ENCODE peak calls at places on chromosomes 13 and 19, in four cellular contexts. One of them, this sample, is unnamed.

GRCh38 chr13:105638446-105638845 is 897.0 kb downstream of the EFNB2 start:
- DNase-seq in stimulated activated naive CD4-positive, alpha-beta T cell treated with Interleukin-2 at 50 U/mL for 16 hours: no peak
- DNase-seq in non-pigmented ciliary epithelial cell: peak; percentile 14
- DNase-seq in stimulated activated CD4-positive, alpha-beta T cell treated with anti-CD3 and anti-CD28 coated beads, Interleukin-4, amount 100 ng/mL, for 24 hours: no peak
- DNase-seq in this sample: no peak

GRCh38 chr19:34217952-34218817 is 36.2 kb upstream of the GARRE1 start:
- DNase-seq in stimulated activated naive CD4-positive, alpha-beta T cell treated with Interleukin-2 at 50 U/mL for 16 hours: peak; percentile 47
- DNase-seq in non-pigmented ciliary epithelial cell: peak; percentile 96
- DNase-seq in stimulated activated CD4-positive, alpha-beta T cell treated with anti-CD3 and anti-CD28 coated beads, Interleukin-4, amount 100 ng/mL, for 24 hours: peak; percentile 67
- DNase-seq in this sample: peak; percentile 99

GRCh38 chr19:47363758-47364529 is 14.8 kb downstream of the DHX34 start:
- DNase-seq in stimulated activated naive CD4-positive, alpha-beta T cell treated with Interleukin-2 at 50 U/mL for 16 hours: no peak
- DNase-seq in non-pigmented ciliary epithelial cell: no peak
- DNase-seq in stimulated activated CD4-positive, alpha-beta T cell treated with anti-CD3 and anti-CD28 coated beads, Interleukin-4, amount 100 ng/mL, for 24 hours: no peak
- DNase-seq in this sample: peak; percentile 53

GRCh38 chr19:2449019-2449418 is 7.7 kb downstream of the LMNB2 start:
- DNase-seq in stimulated activated naive CD4-positive, alpha-beta T cell treated with Interleukin-2 at 50 U/mL for 16 hours: no peak
- DNase-seq in stimulated activated CD4-positive, alpha-beta T cell treated with anti-CD3 and anti-CD28 coated beads, Interleukin-4, amount 100 ng/mL, for 24 hours: no peak
- DNase-seq in non-pigmented ciliary epithelial cell: no peak
- DNase-seq in this sample: no peak

GRCh38 chr19:16417660-16418596 is 53.8 kb downstream of the EPS15L1 start:
- DNase-seq in stimulated activated CD4-positive, alpha-beta T cell treated with anti-CD3 and anti-CD28 coated beads, Interleukin-4, amount 100 ng/mL, for 24 hours: peak; percentile 66
- DNase-seq in stimulated activated naive CD4-positive, alpha-beta T cell treated with Interleukin-2 at 50 U/mL for 16 hours: peak; percentile 39
- DNase-seq in non-pigmented ciliary epithelial cell: no peak
- DNase-seq in this sample: peak; percentile 48

GRCh38 chr13:50713849-50714248 is 129.6 kb downstream of the DLEU7 start:
- DNase-seq in non-pigmented ciliary epithelial cell: peak; percentile 95
- DNase-seq in stimulated activated naive CD4-positive, alpha-beta T cell treated with Interleukin-2 at 50 U/mL for 16 hours: no peak
- DNase-seq in stimulated activated CD4-positive, alpha-beta T cell treated with anti-CD3 and anti-CD28 coated beads, Interleukin-4, amount 100 ng/mL, for 24 hours: no peak
- DNase-seq in this sample: peak; percentile 86

GRCh38 chr13:84686973-84687372 is 804.7 kb upstream of the SLITRK1 start:
- DNase-seq in stimulated activated naive CD4-positive, alpha-beta T cell treated with Interleukin-2 at 50 U/mL for 16 hours: no peak
- DNase-seq in stimulated activated CD4-positive, alpha-beta T cell treated with anti-CD3 and anti-CD28 coated beads, Interleukin-4, amount 100 ng/mL, for 24 hours: no peak
- DNase-seq in non-pigmented ciliary epithelial cell: no peak
- DNase-seq in this sample: no peak

GRCh38 chr13:21341637-21342422 is 117.3 kb downstream of the ZDHHC20 start:
- DNase-seq in stimulated activated CD4-positive, alpha-beta T cell treated with anti-CD3 and anti-CD28 coated beads, Interleukin-4, amount 100 ng/mL, for 24 hours: no peak
- DNase-seq in non-pigmented ciliary epithelial cell: no peak
- DNase-seq in stimulated activated naive CD4-positive, alpha-beta T cell treated with Interleukin-2 at 50 U/mL for 16 hours: no peak
- DNase-seq in this sample: no peak

GRCh38 chr13:81760316-81760715 is 1419.4 kb upstream of the SPRY2 start:
- DNase-seq in stimulated activated CD4-positive, alpha-beta T cell treated with anti-CD3 and anti-CD28 coated beads, Interleukin-4, amount 100 ng/mL, for 24 hours: no peak
- DNase-seq in non-pigmented ciliary epithelial cell: no peak
- DNase-seq in stimulated activated naive CD4-positive, alpha-beta T cell treated with Interleukin-2 at 50 U/mL for 16 hours: no peak
- DNase-seq in this sample: no peak

GRCh38 chr13:25231537-25231936 is 55.8 kb downstream of the MTMR6 start:
- DNase-seq in non-pigmented ciliary epithelial cell: no peak
- DNase-seq in stimulated activated naive CD4-positive, alpha-beta T cell treated with Interleukin-2 at 50 U/mL for 16 hours: no peak
- DNase-seq in stimulated activated CD4-positive, alpha-beta T cell treated with anti-CD3 and anti-CD28 coated beads, Interleukin-4, amount 100 ng/mL, for 24 hours: no peak
- DNase-seq in this sample: no peak

GRCh38 chr13:62473190-62473943 is 1057.7 kb upstream of the PCDH20 start:
- DNase-seq in non-pigmented ciliary epithelial cell: no peak
- DNase-seq in stimulated activated CD4-positive, alpha-beta T cell treated with anti-CD3 and anti-CD28 coated beads, Interleukin-4, amount 100 ng/mL, for 24 hours: no peak
- DNase-seq in stimulated activated naive CD4-positive, alpha-beta T cell treated with Interleukin-2 at 50 U/mL for 16 hours: no peak
- DNase-seq in this sample: no peak

GRCh38 chr13:65268009-65268408 is 1962.1 kb downstream of the PCDH9 start:
- DNase-seq in stimulated activated CD4-positive, alpha-beta T cell treated with anti-CD3 and anti-CD28 coated beads, Interleukin-4, amount 100 ng/mL, for 24 hours: no peak
- DNase-seq in stimulated activated naive CD4-positive, alpha-beta T cell treated with Interleukin-2 at 50 U/mL for 16 hours: no peak
- DNase-seq in non-pigmented ciliary epithelial cell: no peak
- DNase-seq in this sample: no peak

GRCh38 chr13:85603735-85604134 is 195.5 kb downstream of the SLITRK6 start:
- DNase-seq in stimulated activated naive CD4-positive, alpha-beta T cell treated with Interleukin-2 at 50 U/mL for 16 hours: no peak
- DNase-seq in stimulated activated CD4-positive, alpha-beta T cell treated with anti-CD3 and anti-CD28 coated beads, Interleukin-4, amount 100 ng/mL, for 24 hours: no peak
- DNase-seq in non-pigmented ciliary epithelial cell: no peak
- DNase-seq in this sample: no peak

GRCh38 chr13:78657699-78658629 is 991 bp downstream of the OBI1 start:
- DNase-seq in stimulated activated naive CD4-positive, alpha-beta T cell treated with Interleukin-2 at 50 U/mL for 16 hours: no peak
- DNase-seq in stimulated activated CD4-positive, alpha-beta T cell treated with anti-CD3 and anti-CD28 coated beads, Interleukin-4, amount 100 ng/mL, for 24 hours: no peak
- DNase-seq in non-pigmented ciliary epithelial cell: no peak
- DNase-seq in this sample: peak; percentile 29

GRCh38 chr19:55353803-55354697 is 469 bp downstream of the COX6B2 start:
- DNase-seq in stimulated activated CD4-positive, alpha-beta T cell treated with anti-CD3 and anti-CD28 coated beads, Interleukin-4, amount 100 ng/mL, for 24 hours: peak; percentile 70
- DNase-seq in non-pigmented ciliary epithelial cell: no peak
- DNase-seq in stimulated activated naive CD4-positive, alpha-beta T cell treated with Interleukin-2 at 50 U/mL for 16 hours: peak; percentile 58
- DNase-seq in this sample: peak; percentile 47

GRCh38 chr13:43484432-43485225 is 302.1 kb downstream of the ENOX1 start:
- DNase-seq in stimulated activated naive CD4-positive, alpha-beta T cell treated with Interleukin-2 at 50 U/mL for 16 hours: no peak
- DNase-seq in stimulated activated CD4-positive, alpha-beta T cell treated with anti-CD3 and anti-CD28 coated beads, Interleukin-4, amount 100 ng/mL, for 24 hours: no peak
- DNase-seq in non-pigmented ciliary epithelial cell: no peak
- DNase-seq in this sample: no peak

GRCh38 chr19:32498641-32499200 is 82.3 kb upstream of the PDCD5 start:
- DNase-seq in stimulated activated naive CD4-positive, alpha-beta T cell treated with Interleukin-2 at 50 U/mL for 16 hours: no peak
- DNase-seq in stimulated activated CD4-positive, alpha-beta T cell treated with anti-CD3 and anti-CD28 coated beads, Interleukin-4, amount 100 ng/mL, for 24 hours: no peak
- DNase-seq in non-pigmented ciliary epithelial cell: no peak
- DNase-seq in this sample: no peak

GRCh38 chr13:59710416-59710815 is 453.3 kb downstream of the DIAPH3 start:
- DNase-seq in stimulated activated CD4-positive, alpha-beta T cell treated with anti-CD3 and anti-CD28 coated beads, Interleukin-4, amount 100 ng/mL, for 24 hours: no peak
- DNase-seq in stimulated activated naive CD4-positive, alpha-beta T cell treated with Interleukin-2 at 50 U/mL for 16 hours: no peak
- DNase-seq in non-pigmented ciliary epithelial cell: no peak
- DNase-seq in this sample: peak; percentile 57

GRCh38 chr13:40269086-40269485 is 397.4 kb downstream of the FOXO1 start:
- DNase-seq in stimulated activated naive CD4-positive, alpha-beta T cell treated with Interleukin-2 at 50 U/mL for 16 hours: no peak
- DNase-seq in stimulated activated CD4-positive, alpha-beta T cell treated with anti-CD3 and anti-CD28 coated beads, Interleukin-4, amount 100 ng/mL, for 24 hours: no peak
- DNase-seq in non-pigmented ciliary epithelial cell: no peak
- DNase-seq in this sample: peak; percentile 88

GRCh38 chr19:17706750-17707181 is 12.5 kb upstream of the MAP1S start:
- DNase-seq in stimulated activated naive CD4-positive, alpha-beta T cell treated with Interleukin-2 at 50 U/mL for 16 hours: no peak
- DNase-seq in non-pigmented ciliary epithelial cell: no peak
- DNase-seq in stimulated activated CD4-positive, alpha-beta T cell treated with anti-CD3 and anti-CD28 coated beads, Interleukin-4, amount 100 ng/mL, for 24 hours: no peak
- DNase-seq in this sample: peak; percentile 35

GRCh38 chr13:80342541-80343371 is 1.8 kb upstream of the SPRY2 start:
- DNase-seq in non-pigmented ciliary epithelial cell: no peak
- DNase-seq in stimulated activated CD4-positive, alpha-beta T cell treated with anti-CD3 and anti-CD28 coated beads, Interleukin-4, amount 100 ng/mL, for 24 hours: peak; percentile 60
- DNase-seq in stimulated activated naive CD4-positive, alpha-beta T cell treated with Interleukin-2 at 50 U/mL for 16 hours: peak; percentile 35
- DNase-seq in this sample: peak; percentile 78

GRCh38 chr13:114068723-114069322 is 63.6 kb downstream of the RASA3 start:
- DNase-seq in stimulated activated naive CD4-positive, alpha-beta T cell treated with Interleukin-2 at 50 U/mL for 16 hours: no peak
- DNase-seq in stimulated activated CD4-positive, alpha-beta T cell treated with anti-CD3 and anti-CD28 coated beads, Interleukin-4, amount 100 ng/mL, for 24 hours: no peak
- DNase-seq in non-pigmented ciliary epithelial cell: no peak
- DNase-seq in this sample: peak; percentile 94

GRCh38 chr13:110062077-110062776 is 244.7 kb downstream of the COL4A1 start:
- DNase-seq in stimulated activated CD4-positive, alpha-beta T cell treated with anti-CD3 and anti-CD28 coated beads, Interleukin-4, amount 100 ng/mL, for 24 hours: no peak
- DNase-seq in stimulated activated naive CD4-positive, alpha-beta T cell treated with Interleukin-2 at 50 U/mL for 16 hours: no peak
- DNase-seq in non-pigmented ciliary epithelial cell: no peak
- DNase-seq in this sample: no peak

This sample was measured in fibroblast of villous mesenchyme.